ENCODE peak calls at places on chromosomes 11 and 22, in six cellular contexts. V is left ventricle myocardium inferior; G is central memory CD8-positive, alpha-beta T cell; Z is ovary; L is nephron progenitor cell; N is fibroblast of mammary gland. O is an unnamed sample.

GRCh38 chr22:20968281-20968977 is 1.4 kb downstream of the AIFM3 start:
- DNase-seq in V (no peak), G (no peak), Z (no peak), L (no peak), N (no peak), O (no peak)

GRCh38 chr11:66178871-66179270 is 89.6 kb upstream of the RAB1B start:
- DNase-seq in V (no peak), G (no peak), Z (no peak), L (no peak), N (no peak), O (no peak)

GRCh38 chr11:102172127-102172848 is 62.0 kb downstream of the YAP1 start:
- DNase-seq in V (no peak), G (no peak), Z (no peak), L (no peak), N (peak), O (no peak)

GRCh38 chr11:103586756-103587155 is 449.7 kb upstream of the DDI1 start:
- DNase-seq in V (no peak), G (no peak), Z (no peak), L (no peak), N (no peak), O (no peak)

GRCh38 chr22:46007848-46008261 is 30.9 kb upstream of the WNT7B start:
- DNase-seq in V (peak), G (no peak), Z (peak), L (no peak), N (peak), O (peak)

GRCh38 chr22:44042822-44043221 is 18.7 kb downstream of the PARVB start:
- DNase-seq in V (no peak), G (no peak), Z (no peak), L (no peak), N (peak), O (no peak)

GRCh38 chr11:12889243-12889642 is 119.9 kb upstream of the RASSF10 start:
- DNase-seq in V (peak), G (no peak), Z (peak), L (no peak), N (peak), O (no peak)

GRCh38 chr11:119460582-119460981 is 37.6 kb upstream of the THY1 start:
- DNase-seq in V (no peak), G (no peak), Z (no peak), L (no peak), N (peak), O (no peak)

GRCh38 chr11:122717264-122717867 is 61.8 kb downstream of the UBASH3B start:
- DNase-seq in V (no peak), G (peak), Z (no peak), L (no peak), N (no peak), O (no peak)

GRCh38 chr11:14270690-14271542 is 88.1 kb downstream of the RRAS2 start:
- DNase-seq in V (no peak), G (no peak), Z (no peak), L (no peak), N (no peak), O (no peak)

GRCh38 chr11:75577198-75577597 is 15.1 kb downstream of the SERPINH1 start:
- DNase-seq in V (no peak), G (peak), Z (peak), L (peak), N (peak), O (no peak)

GRCh38 chr11:69818243-69819108 is 740 bp downstream of the FGF3 start:
- DNase-seq in V (no peak), G (no peak), Z (no peak), L (peak), N (no peak), O (no peak)

GRCh38 chr22:20227363-20227762 is 40.8 kb downstream of the RTN4R start:
- DNase-seq in V (no peak), G (no peak), Z (no peak), L (no peak), N (no peak), O (no peak)

GRCh38 chr22:22748297-22748743 is 103.9 kb downstream of the GGTLC2 start:
- DNase-seq in V (no peak), G (no peak), Z (peak), L (peak), N (peak), O (no peak)

GRCh38 chr11:48093795-48094642 is 113.7 kb downstream of the PTPRJ start:
- DNase-seq in V (no peak), G (no peak), Z (no peak), L (no peak), N (peak), O (no peak)

GRCh38 chr11:122276221-122276620 is 160.2 kb upstream of the BLID start:
- DNase-seq in V (no peak), G (no peak), Z (no peak), L (no peak), N (no peak), O (no peak)

GRCh38 chr22:22112533-22113294 is 130.1 kb upstream of the TOP3B start:
- DNase-seq in V (no peak), G (no peak), Z (no peak), L (no peak), N (no peak), O (no peak)

GRCh38 chr11:6482431-6482830 is 1.1 kb downstream of the TIMM10B start:
- DNase-seq in V (no peak), G (no peak), Z (no peak), L (no peak), N (no peak), O (no peak)

GRCh38 chr22:22833488-22833887 is 54.1 kb upstream of the IGLL5 start:
- DNase-seq in V (no peak), G (no peak), Z (no peak), L (no peak), N (no peak), O (no peak)

GRCh38 chr11:74702383-74703007 is 28.7 kb downstream of the CHRDL2 start:
- DNase-seq in V (peak), G (peak), Z (peak), L (peak), N (peak), O (no peak)

GRCh38 chr22:47277511-47277910 is 515.1 kb downstream of the TBC1D22A start:
- DNase-seq in V (no peak), G (no peak), Z (peak), L (no peak), N (no peak), O (no peak)

GRCh38 chr22:49735411-49736311 is 92.0 kb downstream of the BRD1 start:
- DNase-seq in V (no peak), G (no peak), Z (no peak), L (peak), N (no peak), O (no peak)

GRCh38 chr11:6653055-6653454 is 2.6 kb downstream of the DCHS1 start:
- DNase-seq in V (no peak), G (no peak), Z (no peak), L (no peak), N (no peak), O (no peak)

GRCh38 chr11:112828433-112828832 is 132.8 kb upstream of the NCAM1 start:
- DNase-seq in V (no peak), G (no peak), Z (no peak), L (no peak), N (no peak), O (no peak)

GRCh38 chr11:106276859-106277436 is 199.5 kb downstream of the AASDHPPT start:
- DNase-seq in V (no peak), G (no peak), Z (no peak), L (no peak), N (peak), O (no peak)

GRCh38 chr11:65880844-65881421 is 1.3 kb downstream of the CTSW start:
- DNase-seq in V (no peak), G (no peak), Z (no peak), L (no peak), N (no peak), O (no peak)

GRCh38 chr11:13955971-13956421 is 6.5 kb upstream of the SPON1 start:
- DNase-seq in V (peak), G (no peak), Z (peak), L (peak), N (peak), O (peak)

GRCh38 chr11:27694992-27695391 is 5.3 kb downstream of the BDNF start:
- DNase-seq in V (no peak), G (no peak), Z (no peak), L (no peak), N (peak), O (no peak)

GRCh38 chr11:132244871-132245557 is 874.6 kb downstream of the NTM start:
- DNase-seq in V (no peak), G (no peak), Z (no peak), L (no peak), N (no peak), O (no peak)

GRCh38 chr11:16226245-16226644 is 130.1 kb downstream of the SOX6 start:
- DNase-seq in V (peak), G (no peak), Z (no peak), L (no peak), N (peak), O (peak)

GRCh38 chr11:108609681-108610080 is 16.1 kb upstream of the EXPH5 start:
- DNase-seq in V (no peak), G (no peak), Z (no peak), L (no peak), N (peak), O (peak)

GRCh38 chr11:15412054-15412453 is 297.3 kb downstream of the INSC start:
- DNase-seq in V (no peak), G (no peak), Z (no peak), L (no peak), N (no peak), O (no peak)

GRCh38 chr11:80282643-80283042 is 841.8 kb upstream of the TENM4 start:
- DNase-seq in V (no peak), G (no peak), Z (no peak), L (no peak), N (no peak), O (no peak)

GRCh38 chr11:110339456-110339855 is 43.0 kb upstream of the RDX start:
- DNase-seq in V (no peak), G (no peak), Z (no peak), L (no peak), N (no peak), O (no peak)

GRCh38 chr11:416757-417621 is 2.2 kb upstream of the SIGIRR start:
- DNase-seq in V (peak), G (peak), Z (no peak), L (peak), N (no peak), O (no peak)

GRCh38 chr11:30120045-30120589 is 103.3 kb upstream of the KCNA4 start:
- DNase-seq in V (no peak), G (no peak), Z (no peak), L (no peak), N (no peak), O (no peak)

GRCh38 chr11:398826-399225 is 4.8 kb downstream of the PKP3 start:
- DNase-seq in V (no peak), G (no peak), Z (no peak), L (no peak), N (peak), O (no peak)

GRCh38 chr11:64852804-64853520 is 8.5 kb upstream of the CDC42BPG start:
- DNase-seq in V (no peak), G (no peak), Z (no peak), L (no peak), N (no peak), O (no peak)

O was measured in keratinocyte.